ENCODE peak calls at places on chromosome 10, in nine cellular contexts. H, F, L, P, A, U, O, W and J are unnamed samples. For H3K4me1, the result is how much of the 10 kb centered on the place peaks cover.

GRCh38 chr10:91576096-91576545 is 56.8 kb downstream of the PPP1R3C start:
- DNase-seq in H (no peak), F (no peak), L (peak), P (no peak), A (no peak), U (no peak), O (no peak), W (no peak), J (no peak)

GRCh38 chr10:130049244-130049643 is 61.4 kb downstream of the C10orf143 start:
- DNase-seq in H (no peak), F (no peak), L (no peak), P (no peak), A (no peak), U (no peak), O (no peak), W (no peak), J (no peak)

GRCh38 chr10:88064608-88065383 is 201.4 kb downstream of the PTEN start:
- DNase-seq in H (peak), F (peak), L (no peak), P (no peak), A (no peak), U (peak), O (no peak), W (peak), J (no peak)

GRCh38 chr10:2508971-2509605 is 558.3 kb upstream of the PFKP start:
- DNase-seq in H (peak), F (no peak), L (no peak), P (no peak), A (no peak), U (no peak), O (no peak), W (no peak), J (no peak)

GRCh38 chr10:7264313-7264741 is 146.5 kb downstream of the SFMBT2 start:
- DNase-seq in H (peak), F (no peak), L (no peak), P (peak), A (peak), U (no peak), O (no peak), W (no peak), J (no peak)

GRCh38 chr10:31604141-31604540 is 285.1 kb downstream of the ZEB1 start:
- DNase-seq in H (peak), F (peak), L (no peak), P (no peak), A (no peak), U (peak), O (no peak), W (peak), J (no peak)

GRCh38 chr10:77920495-77920894 is 6.1 kb downstream of the DLG5 start:
- DNase-seq in H (no peak), F (no peak), L (no peak), P (no peak), A (no peak), U (no peak), O (no peak), W (no peak), J (no peak)

GRCh38 chr10:58662314-58662713 is 149.6 kb downstream of the BICC1 start:
- DNase-seq in H (peak), F (no peak), L (no peak), P (no peak), A (peak), U (no peak), O (no peak), W (peak), J (no peak)

GRCh38 chr10:44935201-44935960 is 24.2 kb upstream of the RASSF4 start:
- DNase-seq in H (peak), F (peak), L (no peak), P (no peak), A (peak), U (no peak), O (no peak), W (peak), J (peak)

GRCh38 chr10:114681542-114681941 is 23.5 kb upstream of the ABLIM1 start:
- DNase-seq in H (no peak), F (no peak), L (no peak), P (no peak), A (no peak), U (no peak), O (no peak), W (no peak), J (no peak)

GRCh38 chr10:31133251-31133627 is 101.6 kb upstream of the ZNF438 start:
- DNase-seq in H (no peak), F (no peak), L (no peak), P (no peak), A (no peak), U (no peak), O (no peak), W (no peak), J (no peak)

GRCh38 chr10:63267414-63268138 is 134.4 kb downstream of the NRBF2 start:
- DNase-seq in H (peak), F (no peak), L (peak), P (peak), A (peak), U (no peak), O (no peak), W (peak), J (no peak)

GRCh38 chr10:25661632-25662031 is 272.4 kb upstream of the MYO3A start:
- DNase-seq in H (no peak), F (no peak), L (no peak), P (no peak), A (no peak), U (no peak), O (no peak), W (no peak), J (no peak)

GRCh38 chr10:102327641-102328040 is 67.9 kb upstream of the NFKB2 start:
- DNase-seq in H (no peak), F (no peak), L (no peak), P (no peak), A (no peak), U (no peak), O (no peak), W (no peak), J (no peak)

GRCh38 chr10:101467286-101467770 is 113.4 kb downstream of the BTRC start:
- DNase-seq in H (peak), F (no peak), L (peak), P (peak), A (peak), U (no peak), O (no peak), W (peak), J (peak)

GRCh38 chr10:25063644-25064043 is 47.2 kb downstream of the THNSL1 start:
- DNase-seq in H (no peak), F (no peak), L (no peak), P (no peak), A (no peak), U (no peak), O (no peak), W (no peak), J (no peak)

GRCh38 chr10:66259836-66260235 is 666.0 kb upstream of the LRRTM3 start:
- DNase-seq in H (no peak), F (no peak), L (no peak), P (no peak), A (no peak), U (no peak), O (no peak), W (no peak), J (no peak)

GRCh38 chr10:71625445-71626175 is 94.0 kb downstream of the C10orf105 start:
- DNase-seq in H (no peak), F (no peak), L (no peak), P (no peak), A (no peak), U (no peak), O (no peak), W (no peak), J (no peak)

GRCh38 chr10:71302874-71303568 is 16.0 kb upstream of the SLC29A3 start:
- DNase-seq in H (peak), F (no peak), L (peak), P (peak), A (peak), U (no peak), O (no peak), W (peak), J (no peak)

GRCh38 chr10:126080879-126081331 is 184.5 kb downstream of the FANK1 start:
- DNase-seq in H (peak), F (no peak), L (no peak), P (no peak), A (no peak), U (no peak), O (no peak), W (no peak), J (no peak)

GRCh38 chr10:45373003-45373782 is 823 bp upstream of the ALOX5 start:
- DNase-seq in H (no peak), F (no peak), L (peak), P (peak), A (no peak), U (peak), O (peak), W (no peak), J (no peak)

GRCh38 chr10:99981581-99982199 is 28.1 kb downstream of the DNMBP start:
- DNase-seq in H (no peak), F (no peak), L (no peak), P (no peak), A (no peak), U (no peak), O (no peak), W (no peak), J (no peak)

GRCh38 chr10:104777086-104777799 is 136.2 kb downstream of the SORCS3 start:
- DNase-seq in H (no peak), F (no peak), L (no peak), P (peak), A (no peak), U (no peak), O (no peak), W (no peak), J (no peak)

GRCh38 chr10:70537398-70538194 is 59.0 kb downstream of the PALD1 start:
- DNase-seq in H (no peak), F (no peak), L (peak), P (peak), A (peak), U (no peak), O (peak), W (peak), J (no peak)

GRCh38 chr10:97279121-97279815 is 13.2 kb downstream of the ARHGAP19 start:
- DNase-seq in H (peak), F (no peak), L (no peak), P (no peak), A (peak), U (no peak), O (no peak), W (peak), J (no peak)

GRCh38 chr10:93076871-93077270 is 3.2 kb downstream of the CYP26A1 start:
- DNase-seq in H (no peak), F (no peak), L (no peak), P (no peak), A (no peak), U (no peak), O (no peak), W (peak), J (no peak)

GRCh38 chr10:71998840-71999194 is 34.6 kb downstream of the CHST3 start:
- DNase-seq in H (peak), F (peak), L (no peak), P (no peak), A (peak), U (peak), O (no peak), W (peak), J (no peak)

GRCh38 chr10:45422862-45423659 is 49.0 kb downstream of the ALOX5 start:
- DNase-seq in H (no peak), F (no peak), L (no peak), P (no peak), A (no peak), U (no peak), O (no peak), W (no peak), J (no peak)

GRCh38 chr10:97718178-97718577 is 4.6 kb downstream of the MARVELD1 start:
- DNase-seq in H (no peak), F (peak), L (no peak), P (no peak), A (no peak), U (no peak), O (no peak), W (peak), J (no peak)

GRCh38 chr10:86756511-86757109 is at the start of gene BMPR1A:
- DNase-seq in H (peak), F (no peak), L (peak), P (peak), A (peak), U (no peak), O (no peak), W (peak), J (no peak)

DNA sequence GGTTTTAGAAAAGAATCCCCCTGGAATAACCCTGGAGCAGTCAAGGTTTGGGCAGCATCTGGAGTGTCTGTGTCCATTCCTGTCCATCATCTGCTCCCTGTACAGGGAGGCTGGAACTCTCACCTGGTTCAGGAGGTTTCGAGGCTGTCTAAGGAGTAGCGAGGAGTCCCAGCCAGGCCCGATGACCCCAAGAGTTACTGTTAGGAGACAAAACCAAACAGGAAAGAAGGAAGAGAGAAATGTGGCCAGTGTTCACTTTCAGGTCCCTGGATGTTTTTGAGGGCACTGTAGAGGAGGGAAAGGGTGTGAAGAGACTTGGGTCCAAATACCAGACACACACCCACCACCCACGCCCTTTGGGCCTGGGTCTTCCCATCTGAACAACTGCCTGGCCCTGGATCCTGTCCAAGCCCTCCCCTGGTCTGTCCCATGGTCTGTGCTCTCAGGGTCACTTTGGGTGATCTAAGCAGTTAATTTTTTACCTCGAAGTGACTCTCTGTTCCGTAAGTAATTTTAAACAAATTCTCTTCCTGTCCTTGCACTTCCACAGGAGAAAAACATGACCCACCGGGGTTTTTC is 117.1 kb downstream of the ZMIZ1 start:
- DNase-seq in H (no peak), F (no peak), L (no peak), P (no peak), A (no peak), U (no peak), O (no peak), W (no peak), J (no peak)
- H3K4me1 ChIP-seq in H (half or more), F (half or more), L (half or more), P (half or more), A (half or more), U (under half), O (half or more), W (half or more), J (under half)

GRCh38 chr10:62266147-62266546 is 2.5 kb downstream of the RTKN2 start:
- DNase-seq in H (no peak), F (no peak), L (no peak), P (no peak), A (no peak), U (no peak), O (no peak), W (no peak), J (no peak)

GRCh38 chr10:62264702-62265436 is 3.8 kb downstream of the RTKN2 start:
- DNase-seq in H (peak), F (no peak), L (peak), P (peak), A (peak), U (no peak), O (no peak), W (peak), J (no peak)

GRCh38 chr10:62268399-62269076 is at the start of gene RTKN2:
- DNase-seq in H (peak), F (peak), L (peak), P (peak), A (peak), U (peak), O (peak), W (peak), J (peak)

GRCh38 chr10:62268027-62268398 is 631 bp downstream of the RTKN2 start:
- DNase-seq in H (no peak), F (no peak), L (no peak), P (peak), A (no peak), U (no peak), O (no peak), W (no peak), J (no peak)

DNA sequence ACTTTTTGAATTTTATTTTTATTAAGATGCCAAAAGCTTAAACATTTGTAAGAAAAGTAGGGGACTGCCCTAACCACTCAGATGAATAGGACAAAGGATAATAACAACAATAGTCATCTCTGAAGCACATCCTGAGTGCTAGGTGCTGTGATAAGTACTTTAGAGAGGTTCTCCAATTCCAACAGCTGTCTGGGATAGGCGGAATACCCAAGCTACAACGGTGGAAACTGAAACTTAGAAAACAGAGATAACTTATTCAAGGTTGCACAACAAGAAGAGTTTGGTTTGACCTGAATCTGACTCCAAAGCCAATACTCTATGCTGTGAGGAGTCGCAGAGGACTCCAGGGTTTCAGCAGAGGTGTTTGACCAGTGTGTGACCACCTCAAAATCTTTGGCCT is 2.0 kb downstream of the RTKN2 start:
- DNase-seq in H (no peak), F (no peak), L (no peak), P (no peak), A (no peak), U (no peak), O (no peak), W (no peak), J (no peak)
- H3K4me1 ChIP-seq in H (under half), F (under half), L (under half), P (under half), A (under half), U (under half), O (under half), W (under half), J (under half)

DNA sequence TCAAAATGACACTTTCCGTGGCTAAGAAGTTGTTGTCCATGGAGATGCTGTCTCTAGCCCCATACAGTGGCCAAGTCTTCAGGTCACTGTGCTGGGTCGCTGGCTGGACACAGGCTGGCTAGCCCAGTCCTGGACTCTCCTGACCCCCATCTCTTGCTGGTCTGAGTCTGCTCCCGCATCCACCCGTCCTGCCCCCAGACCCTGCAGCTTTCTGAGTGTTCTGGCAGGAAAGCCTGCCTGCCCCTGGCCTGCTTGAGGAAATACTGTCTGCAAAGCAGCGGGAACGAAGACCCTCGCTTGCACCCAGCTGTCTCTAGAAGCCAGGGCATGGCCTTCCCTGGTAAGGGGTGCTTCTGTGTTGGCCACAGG is 850 bp downstream of the ARHGAP22 start:
- DNase-seq in H (no peak), F (peak), L (no peak), P (no peak), A (no peak), U (no peak), O (no peak), W (no peak), J (no peak)
- H3K4me1 ChIP-seq in H (under half), F (under half), L (under half), P (under half), A (under half), U (under half), O (under half), W (under half), J (under half)

DNA sequence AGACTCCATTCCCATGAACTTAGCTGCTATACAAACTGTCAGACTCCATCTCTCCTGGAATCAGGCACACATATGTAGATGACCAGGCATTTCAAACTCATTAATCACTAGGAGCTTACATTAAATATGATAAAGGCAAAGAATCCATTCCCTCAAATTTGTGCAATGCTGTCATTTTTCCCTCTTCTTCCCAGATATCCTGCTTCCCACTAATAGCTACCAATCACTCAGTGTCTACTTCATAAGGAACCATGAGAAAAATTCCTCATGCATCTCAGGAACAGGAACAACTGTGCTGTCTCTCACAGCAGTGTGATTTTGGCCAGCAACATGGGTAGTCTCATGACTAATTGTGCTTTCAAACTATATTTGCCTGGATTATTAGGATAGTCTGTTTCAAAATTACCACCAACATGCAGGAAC is 133.9 kb downstream of the DKK1 start:
- DNase-seq in H (no peak), F (no peak), L (no peak), P (no peak), A (no peak), U (no peak), O (no peak), W (no peak), J (no peak)
- H3K4me1 ChIP-seq in H (under half), F (under half), L (under half), P (under half), A (half or more), U (under half), O (under half), W (under half), J (under half)

GRCh38 chr10:123018531-123018930 is 9.7 kb downstream of the ACADSB start:
- DNase-seq in H (no peak), F (no peak), L (no peak), P (no peak), A (no peak), U (no peak), O (no peak), W (no peak), J (no peak)

GRCh38 chr10:123017421-123018165 is 8.8 kb downstream of the ACADSB start:
- DNase-seq in H (no peak), F (no peak), L (no peak), P (no peak), A (no peak), U (no peak), O (no peak), W (peak), J (no peak)

GRCh38 chr10:123019941-123020703 is 11.3 kb downstream of the ACADSB start:
- DNase-seq in H (no peak), F (no peak), L (no peak), P (no peak), A (no peak), U (no peak), O (no peak), W (no peak), J (no peak)

GRCh38 chr10:123021517-123021916 is 12.7 kb downstream of the ACADSB start:
- DNase-seq in H (peak), F (no peak), L (no peak), P (no peak), A (no peak), U (no peak), O (no peak), W (peak), J (no peak)

GRCh38 chr10:123019264-123019663 is 10.5 kb downstream of the ACADSB start:
- DNase-seq in H (no peak), F (no peak), L (no peak), P (no peak), A (no peak), U (no peak), O (no peak), W (no peak), J (no peak)
- H3K4me1 ChIP-seq in H (under half), F (under half), L (under half), P (under half), A (under half), U (under half), O (under half), W (under half), J (under half)